ENCODE peak calls at places on chromosomes 1 and 21, in ten cellular contexts. One of them, this sample, is unnamed.
A peak's percentile ranks its signal among the peaks of the same experiment; 100 is the strongest.

GRCh38 chr1:83802450-83803152 is 196.3 kb downstream of the TTLL7 start:
- DNase-seq in colonic mucosa: no peak
- DNase-seq in CD8-positive, alpha-beta memory T cell: no peak
- DNase-seq in lung: no peak
- DNase-seq in transverse colon: no peak
- DNase-seq in heart left ventricle: no peak
- DNase-seq in body of pancreas: no peak
- DNase-seq in HCT116: no peak
- DNase-seq in NT2/D1: no peak
- DNase-seq in tibial nerve: no peak
- DNase-seq in this sample: no peak

GRCh38 chr1:76395059-76395458 is 320.5 kb downstream of the ST6GALNAC3 start:
- DNase-seq in colonic mucosa: no peak
- DNase-seq in CD8-positive, alpha-beta memory T cell: no peak
- DNase-seq in lung: no peak
- DNase-seq in transverse colon: no peak
- DNase-seq in heart left ventricle: no peak
- DNase-seq in body of pancreas: no peak
- DNase-seq in HCT116: no peak
- DNase-seq in NT2/D1: no peak
- DNase-seq in tibial nerve: no peak
- DNase-seq in this sample: no peak

GRCh38 chr1:245475116-245475515 is 320.3 kb downstream of the KIF26B start:
- DNase-seq in colonic mucosa: no peak
- DNase-seq in CD8-positive, alpha-beta memory T cell: no peak
- DNase-seq in lung: no peak
- DNase-seq in transverse colon: no peak
- DNase-seq in heart left ventricle: no peak
- DNase-seq in body of pancreas: no peak
- DNase-seq in HCT116: no peak
- DNase-seq in NT2/D1: no peak
- DNase-seq in tibial nerve: no peak
- DNase-seq in this sample: no peak

GRCh38 chr1:3028531-3029282 is 7.4 kb downstream of the ACTRT2 start:
- DNase-seq in colonic mucosa: no peak
- DNase-seq in CD8-positive, alpha-beta memory T cell: no peak
- DNase-seq in lung: no peak
- DNase-seq in transverse colon: no peak
- DNase-seq in heart left ventricle: no peak
- DNase-seq in body of pancreas: no peak
- DNase-seq in HCT116: no peak
- DNase-seq in NT2/D1: no peak
- DNase-seq in tibial nerve: no peak
- DNase-seq in this sample: no peak

GRCh38 chr1:2946291-2946690 is 75.0 kb upstream of the ACTRT2 start:
- DNase-seq in colonic mucosa: no peak
- DNase-seq in CD8-positive, alpha-beta memory T cell: no peak
- DNase-seq in lung: no peak
- DNase-seq in transverse colon: no peak
- DNase-seq in heart left ventricle: no peak
- DNase-seq in body of pancreas: no peak
- DNase-seq in HCT116: no peak
- DNase-seq in NT2/D1: no peak
- DNase-seq in tibial nerve: no peak
- DNase-seq in this sample: no peak

GRCh38 chr1:6612641-6613360 is 730 bp upstream of the PHF13 start:
- DNase-seq in colonic mucosa: peak; percentile 65
- DNase-seq in CD8-positive, alpha-beta memory T cell: no peak
- DNase-seq in lung: peak; percentile 51
- DNase-seq in transverse colon: peak; percentile 69
- DNase-seq in heart left ventricle: peak; percentile 43
- DNase-seq in body of pancreas: peak; percentile 56
- DNase-seq in HCT116: no peak
- DNase-seq in NT2/D1: no peak
- DNase-seq in tibial nerve: peak; percentile 44
- DNase-seq in this sample: no peak

GRCh38 chr1:228150458-228151169 is 884 bp downstream of the GJC2 start:
- DNase-seq in colonic mucosa: peak; percentile 50
- DNase-seq in CD8-positive, alpha-beta memory T cell: no peak
- DNase-seq in lung: no peak
- DNase-seq in transverse colon: peak; percentile 57
- DNase-seq in heart left ventricle: peak; percentile 70
- DNase-seq in body of pancreas: peak; percentile 57
- DNase-seq in HCT116: no peak
- DNase-seq in NT2/D1: no peak
- DNase-seq in tibial nerve: no peak
- DNase-seq in this sample: no peak

GRCh38 chr1:91655912-91656449 is 155.3 kb downstream of the CDC7 start:
- DNase-seq in colonic mucosa: no peak
- DNase-seq in CD8-positive, alpha-beta memory T cell: no peak
- DNase-seq in lung: no peak
- DNase-seq in transverse colon: no peak
- DNase-seq in heart left ventricle: no peak
- DNase-seq in body of pancreas: no peak
- DNase-seq in HCT116: no peak
- DNase-seq in NT2/D1: no peak
- DNase-seq in tibial nerve: no peak
- DNase-seq in this sample: no peak

GRCh38 chr1:168116327-168116799 is 20.4 kb downstream of the GPR161 start:
- DNase-seq in colonic mucosa: peak; percentile 80
- DNase-seq in CD8-positive, alpha-beta memory T cell: no peak
- DNase-seq in lung: peak; percentile 50
- DNase-seq in transverse colon: peak; percentile 68
- DNase-seq in heart left ventricle: no peak
- DNase-seq in body of pancreas: peak; percentile 86
- DNase-seq in HCT116: no peak
- DNase-seq in NT2/D1: no peak
- DNase-seq in tibial nerve: no peak
- DNase-seq in this sample: no peak

GRCh38 chr1:25620211-25620610 is 3.6 kb downstream of the MAN1C1 start:
- DNase-seq in colonic mucosa: no peak
- DNase-seq in CD8-positive, alpha-beta memory T cell: no peak
- DNase-seq in lung: no peak
- DNase-seq in transverse colon: no peak
- DNase-seq in heart left ventricle: no peak
- DNase-seq in body of pancreas: no peak
- DNase-seq in HCT116: no peak
- DNase-seq in NT2/D1: no peak
- DNase-seq in tibial nerve: no peak
- DNase-seq in this sample: no peak

GRCh38 chr1:15137807-15138206 is 15.7 kb upstream of the TMEM51 start:
- DNase-seq in colonic mucosa: no peak
- DNase-seq in CD8-positive, alpha-beta memory T cell: no peak
- DNase-seq in lung: no peak
- DNase-seq in transverse colon: no peak
- DNase-seq in heart left ventricle: no peak
- DNase-seq in body of pancreas: peak; percentile 71
- DNase-seq in HCT116: no peak
- DNase-seq in NT2/D1: no peak
- DNase-seq in tibial nerve: no peak
- DNase-seq in this sample: no peak

GRCh38 chr1:97050501-97050900 is 328.9 kb downstream of the PTBP2 start:
- DNase-seq in colonic mucosa: no peak
- DNase-seq in CD8-positive, alpha-beta memory T cell: no peak
- DNase-seq in lung: no peak
- DNase-seq in transverse colon: no peak
- DNase-seq in heart left ventricle: no peak
- DNase-seq in body of pancreas: no peak
- DNase-seq in HCT116: peak; percentile 10
- DNase-seq in NT2/D1: peak; percentile 5
- DNase-seq in tibial nerve: no peak
- DNase-seq in this sample: peak; percentile 21

GRCh38 chr1:97424209-97424608 is 496.6 kb downstream of the DPYD start:
- DNase-seq in colonic mucosa: no peak
- DNase-seq in CD8-positive, alpha-beta memory T cell: no peak
- DNase-seq in lung: no peak
- DNase-seq in transverse colon: no peak
- DNase-seq in heart left ventricle: no peak
- DNase-seq in body of pancreas: no peak
- DNase-seq in HCT116: no peak
- DNase-seq in NT2/D1: no peak
- DNase-seq in tibial nerve: no peak
- DNase-seq in this sample: no peak

GRCh38 chr21:45091540-45092322 is 17.4 kb downstream of the ADARB1 start:
- DNase-seq in colonic mucosa: no peak
- DNase-seq in CD8-positive, alpha-beta memory T cell: no peak
- DNase-seq in lung: no peak
- DNase-seq in transverse colon: no peak
- DNase-seq in heart left ventricle: no peak
- DNase-seq in body of pancreas: no peak
- DNase-seq in HCT116: no peak
- DNase-seq in NT2/D1: no peak
- DNase-seq in tibial nerve: no peak
- DNase-seq in this sample: no peak
- H3K4me1 ChIP-seq in colonic mucosa: no peaks in the 10 kb centered on the region
- H3K4me1 ChIP-seq in CD8-positive, alpha-beta memory T cell: peaks cover 42% of the 10 kb centered on the region
- H3K4me1 ChIP-seq in lung: peaks cover 23% of the 10 kb centered on the region
- H3K4me1 ChIP-seq in transverse colon: peaks cover 6% of the 10 kb centered on the region
- H3K4me1 ChIP-seq in heart left ventricle: peaks cover 58% of the 10 kb centered on the region
- H3K4me1 ChIP-seq in body of pancreas: peaks cover 6% of the 10 kb centered on the region
- H3K4me1 ChIP-seq in HCT116: no peaks in the 10 kb centered on the region
- H3K4me1 ChIP-seq in NT2/D1: peaks cover 9% of the 10 kb centered on the region
- H3K4me1 ChIP-seq in tibial nerve: peaks cover 45% of the 10 kb centered on the region
- H3K4me1 ChIP-seq in this sample: no peaks in the 10 kb centered on the region

DNA sequence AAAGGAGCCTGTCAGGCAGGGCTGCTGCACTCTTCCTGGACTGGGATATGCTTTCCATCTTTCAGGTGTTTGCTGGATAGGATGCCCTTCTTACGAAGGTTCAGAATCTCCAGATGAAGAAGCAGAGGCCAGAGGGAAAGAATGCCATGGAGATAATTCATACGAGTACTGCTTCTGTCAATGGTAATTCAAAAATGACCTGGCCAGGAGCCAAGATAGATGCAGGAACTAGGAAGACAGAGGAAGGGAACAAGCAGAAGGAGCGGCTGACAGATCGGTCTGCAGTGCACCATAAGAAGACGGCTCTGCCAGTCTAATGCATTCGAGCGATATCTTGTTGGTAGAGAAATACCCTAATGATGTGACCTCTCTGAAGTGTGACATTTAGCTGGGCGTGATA is 16.6 kb upstream of the ATP2B4 start:
- DNase-seq in colonic mucosa: no peak
- DNase-seq in CD8-positive, alpha-beta memory T cell: no peak
- DNase-seq in lung: no peak
- DNase-seq in transverse colon: no peak
- DNase-seq in heart left ventricle: peak; percentile 32
- DNase-seq in body of pancreas: no peak
- DNase-seq in HCT116: no peak
- DNase-seq in NT2/D1: no peak
- DNase-seq in tibial nerve: peak; percentile 53
- DNase-seq in this sample: no peak
- H3K4me3 ChIP-seq in colonic mucosa: no peak overlapping the region
- H3K4me3 ChIP-seq in CD8-positive, alpha-beta memory T cell: no peak overlapping the region
- H3K4me3 ChIP-seq in lung: no peak overlapping the region
- H3K4me3 ChIP-seq in transverse colon: no peak overlapping the region
- H3K4me3 ChIP-seq in heart left ventricle: no peak overlapping the region
- H3K4me3 ChIP-seq in body of pancreas: no peak overlapping the region
- H3K4me3 ChIP-seq in HCT116: no peak overlapping the region
- H3K4me3 ChIP-seq in NT2/D1: no peak overlapping the region
- H3K4me3 ChIP-seq in tibial nerve: no peak overlapping the region
- H3K4me3 ChIP-seq in this sample: no peak overlapping the region

GRCh38 chr1:226719596-226720386 is 19.3 kb downstream of the ITPKB start:
- DNase-seq in colonic mucosa: no peak
- DNase-seq in CD8-positive, alpha-beta memory T cell: no peak
- DNase-seq in lung: no peak
- DNase-seq in transverse colon: no peak
- DNase-seq in heart left ventricle: no peak
- DNase-seq in body of pancreas: no peak
- DNase-seq in HCT116: no peak
- DNase-seq in NT2/D1: no peak
- DNase-seq in tibial nerve: no peak
- DNase-seq in this sample: no peak

GRCh38 chr1:226723640-226724532 is 15.2 kb downstream of the ITPKB start:
- DNase-seq in colonic mucosa: no peak
- DNase-seq in CD8-positive, alpha-beta memory T cell: no peak
- DNase-seq in lung: no peak
- DNase-seq in transverse colon: no peak
- DNase-seq in heart left ventricle: peak; percentile 60
- DNase-seq in body of pancreas: no peak
- DNase-seq in HCT116: no peak
- DNase-seq in NT2/D1: peak; percentile 89
- DNase-seq in tibial nerve: peak; percentile 68
- DNase-seq in this sample: peak; percentile 92

GRCh38 chr1:226722901-226723639 is 16.0 kb downstream of the ITPKB start:
- DNase-seq in colonic mucosa: no peak
- DNase-seq in CD8-positive, alpha-beta memory T cell: no peak
- DNase-seq in lung: no peak
- DNase-seq in transverse colon: no peak
- DNase-seq in heart left ventricle: no peak
- DNase-seq in body of pancreas: no peak
- DNase-seq in HCT116: no peak
- DNase-seq in NT2/D1: no peak
- DNase-seq in tibial nerve: no peak
- DNase-seq in this sample: no peak

GRCh38 chr1:226725870-226726212 is 13.2 kb downstream of the ITPKB start:
- DNase-seq in colonic mucosa: no peak
- DNase-seq in CD8-positive, alpha-beta memory T cell: no peak
- DNase-seq in lung: no peak
- DNase-seq in transverse colon: no peak
- DNase-seq in heart left ventricle: no peak
- DNase-seq in body of pancreas: no peak
- DNase-seq in HCT116: no peak
- DNase-seq in NT2/D1: no peak
- DNase-seq in tibial nerve: no peak
- DNase-seq in this sample: no peak

DNA sequence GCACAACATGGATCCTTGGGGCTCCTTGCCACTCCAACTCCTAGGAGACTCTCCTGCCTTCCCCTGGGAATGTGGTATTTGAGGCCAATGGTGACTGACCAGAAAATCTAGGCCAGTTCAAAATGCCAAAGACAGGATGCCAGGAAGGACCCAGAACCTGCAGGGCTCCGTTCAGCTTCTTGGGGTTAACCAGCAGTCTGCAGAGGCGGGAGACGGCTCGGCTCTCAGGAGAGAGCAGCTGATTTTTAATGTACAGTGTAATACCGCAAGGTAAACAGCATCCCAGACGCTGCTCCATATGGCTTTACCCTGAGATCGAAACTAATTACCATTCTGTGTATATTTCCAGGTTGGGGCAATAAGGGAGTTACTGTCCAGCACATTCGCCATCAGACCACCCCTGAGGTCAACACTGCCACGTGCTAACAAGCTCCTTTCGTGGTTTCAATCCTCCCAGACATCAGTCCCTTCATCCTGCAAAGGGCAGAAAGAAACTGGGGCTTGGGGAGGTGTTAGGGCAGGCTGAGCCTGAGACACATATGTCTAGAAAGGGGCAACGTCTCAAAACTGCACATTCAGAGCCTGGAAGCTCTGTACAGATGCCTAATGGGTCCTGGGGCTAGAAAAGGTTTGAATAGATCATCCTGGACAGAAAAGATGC is 16.7 kb downstream of the ITPKB start:
- DNase-seq in colonic mucosa: no peak
- DNase-seq in CD8-positive, alpha-beta memory T cell: no peak
- DNase-seq in lung: no peak
- DNase-seq in transverse colon: no peak
- DNase-seq in heart left ventricle: no peak
- DNase-seq in body of pancreas: no peak
- DNase-seq in HCT116: no peak
- DNase-seq in NT2/D1: no peak
- DNase-seq in tibial nerve: no peak
- DNase-seq in this sample: no peak
- H3K4me1 ChIP-seq in colonic mucosa: peaks cover 7% of the 10 kb centered on the region
- H3K4me1 ChIP-seq in CD8-positive, alpha-beta memory T cell: peaks cover 99% of the 10 kb centered on the region
- H3K4me1 ChIP-seq in lung: no peaks in the 10 kb centered on the region
- H3K4me1 ChIP-seq in transverse colon: peaks cover 23% of the 10 kb centered on the region
- H3K4me1 ChIP-seq in heart left ventricle: peaks cover 57% of the 10 kb centered on the region
- H3K4me1 ChIP-seq in body of pancreas: peaks cover 30% of the 10 kb centered on the region
- H3K4me1 ChIP-seq in HCT116: peaks cover 21% of the 10 kb centered on the region
- H3K4me1 ChIP-seq in NT2/D1: peaks cover 36% of the 10 kb centered on the region
- H3K4me1 ChIP-seq in tibial nerve: peaks cover 81% of the 10 kb centered on the region
- H3K4me1 ChIP-seq in this sample: peaks cover 31% of the 10 kb centered on the region

GRCh38 chr1:18670267-18670910 is 39.7 kb downstream of the PAX7 start:
- DNase-seq in colonic mucosa: no peak
- DNase-seq in CD8-positive, alpha-beta memory T cell: no peak
- DNase-seq in lung: peak; percentile 38
- DNase-seq in transverse colon: peak; percentile 9
- DNase-seq in heart left ventricle: no peak
- DNase-seq in body of pancreas: no peak
- DNase-seq in HCT116: no peak
- DNase-seq in NT2/D1: no peak
- DNase-seq in tibial nerve: no peak
- DNase-seq in this sample: no peak
- H3K4me3 ChIP-seq in colonic mucosa: no peak overlapping the region
- H3K4me3 ChIP-seq in CD8-positive, alpha-beta memory T cell: no peak overlapping the region
- H3K4me3 ChIP-seq in lung: no peak overlapping the region
- H3K4me3 ChIP-seq in transverse colon: no peak overlapping the region
- H3K4me3 ChIP-seq in heart left ventricle: no peak overlapping the region
- H3K4me3 ChIP-seq in body of pancreas: no peak overlapping the region
- H3K4me3 ChIP-seq in HCT116: no peak overlapping the region
- H3K4me3 ChIP-seq in NT2/D1: no peak overlapping the region
- H3K4me3 ChIP-seq in tibial nerve: no peak overlapping the region
- H3K4me3 ChIP-seq in this sample: no peak overlapping the region

This sample was measured in HAP-1.